ENCODE peak calls at places on chromosomes 6 and 20, in five cellular contexts. V is heart left ventricle, N is tibial artery, G is H1, I is left ventricle myocardium inferior. U is an unnamed sample. For H3K4me1, the result is how much of the 10 kb centered on the place peaks cover.

GRCh38 chr6:135936606-135937005 is 85.1 kb downstream of the PDE7B start:
- DNase-seq in G (no peak), N (no peak), I (no peak), V (no peak), U (no peak)

GRCh38 chr20:5065489-5066383 is 54.0 kb downstream of the PCNA start:
- DNase-seq in G (no peak), I (peak), V (peak), N (peak), U (peak)

GRCh38 chr20:57309544-57310115 is 20.0 kb upstream of the SPO11 start:
- DNase-seq in N (no peak), G (no peak), I (no peak), V (no peak), U (no peak)

GRCh38 chr6:21893778-21894177 is 300.2 kb downstream of the SOX4 start:
- DNase-seq in N (no peak), V (no peak), G (no peak), I (no peak), U (no peak)

GRCh38 chr6:2626381-2626780 is 124.3 kb downstream of the MYLK4 start:
- DNase-seq in I (no peak), G (no peak), N (no peak), V (no peak), U (no peak)

GRCh38 chr6:142612956-142613355 is 311.1 kb downstream of the ADGRG6 start:
- DNase-seq in N (no peak), V (no peak), I (no peak), G (no peak), U (no peak)

GRCh38 chr20:64077541-64077875 is 1.8 kb downstream of the RGS19 start:
- DNase-seq in G (no peak), I (no peak), V (no peak), N (no peak), U (no peak)

GRCh38 chr6:142751452-142751851 is 193.5 kb downstream of the HIVEP2 start:
- DNase-seq in N (no peak), I (no peak), V (no peak), G (no peak), U (no peak)

GRCh38 chr6:30480536-30481156 is 8.7 kb upstream of the HLA-E start:
- DNase-seq in G (no peak), N (no peak), I (no peak), V (no peak), U (no peak)

GRCh38 chr6:43945778-43946100 is 175.7 kb downstream of the VEGFA start:
- DNase-seq in G (no peak), N (no peak), I (no peak), V (no peak), U (no peak)

GRCh38 chr6:43943099-43943766 is 173.2 kb downstream of the VEGFA start:
- DNase-seq in N (peak), V (no peak), G (no peak), I (no peak), U (no peak)

GRCh38 chr6:43943781-43944250 is 173.8 kb downstream of the VEGFA start:
- DNase-seq in I (no peak), G (no peak), N (peak), V (no peak), U (no peak)

GRCh38 chr6:43946641-43947363 is 176.8 kb downstream of the VEGFA start:
- DNase-seq in V (no peak), I (no peak), G (no peak), N (no peak), U (no peak)

GRCh38 chr6:43944908-43945777 is 175.1 kb downstream of the VEGFA start:
- DNase-seq in G (no peak), I (no peak), N (no peak), V (no peak), U (no peak)
- H3K4me1 ChIP-seq in G (under half), I (under half), N (under half), V (under half), U (under half)

GRCh38 chr20:50374541-50375078 is 135.6 kb upstream of the PTPN1 start:
- DNase-seq in N (no peak), G (no peak), V (no peak), I (no peak), U (no peak)
- H3K27ac ChIP-seq in N (no peak), G (no peak), V (no peak), I (no peak), U (no peak)

GRCh38 chr6:36120979-36121706 is 9.2 kb upstream of the MAPK13 start:
- DNase-seq in N (peak), V (peak), G (no peak), I (peak), U (peak)

GRCh38 chr6:36119209-36119608 is 11.1 kb upstream of the MAPK13 start:
- DNase-seq in N (no peak), G (no peak), I (no peak), V (no peak), U (no peak)

GRCh38 chr6:36121752-36122494 is 8.4 kb upstream of the MAPK13 start:
- DNase-seq in N (peak), G (no peak), I (no peak), V (no peak), U (no peak)

GRCh38 chr6:36119927-36120477 is 10.3 kb upstream of the MAPK13 start:
- DNase-seq in N (no peak), I (no peak), V (no peak), G (no peak), U (no peak)

DNA sequence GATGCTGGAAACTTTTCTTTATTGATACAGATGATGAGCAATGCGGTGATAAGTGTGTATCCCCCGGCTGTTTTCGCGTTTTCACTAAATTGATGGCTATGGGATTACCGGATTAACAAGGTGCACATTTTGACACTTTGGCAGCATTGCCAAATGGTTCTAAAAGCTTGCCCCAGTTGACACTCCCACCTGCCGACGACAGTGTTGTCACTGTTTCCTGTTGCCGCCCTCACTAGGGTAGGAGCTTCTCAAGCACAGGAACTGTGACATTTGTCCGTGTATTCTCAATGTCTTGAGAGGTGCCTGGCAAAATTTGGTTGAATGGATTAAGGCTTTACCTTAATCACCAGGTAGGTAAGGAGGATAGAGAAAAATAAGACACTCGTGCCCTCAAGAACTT is 9.8 kb upstream of the MAPK13 start:
- DNase-seq in G (no peak), I (no peak), N (no peak), V (peak), U (no peak)
- H3K4me3 ChIP-seq in G (no peak), I (peak), N (no peak), V (no peak), U (no peak)

GRCh38 chr6:41543087-41543486 is 3.1 kb upstream of the FOXP4 start:
- DNase-seq in N (no peak), V (no peak), I (no peak), G (no peak), U (no peak)
- H3K4me1 ChIP-seq in N (under half), V (under half), I (under half), G (under half), U (under half)

DNA sequence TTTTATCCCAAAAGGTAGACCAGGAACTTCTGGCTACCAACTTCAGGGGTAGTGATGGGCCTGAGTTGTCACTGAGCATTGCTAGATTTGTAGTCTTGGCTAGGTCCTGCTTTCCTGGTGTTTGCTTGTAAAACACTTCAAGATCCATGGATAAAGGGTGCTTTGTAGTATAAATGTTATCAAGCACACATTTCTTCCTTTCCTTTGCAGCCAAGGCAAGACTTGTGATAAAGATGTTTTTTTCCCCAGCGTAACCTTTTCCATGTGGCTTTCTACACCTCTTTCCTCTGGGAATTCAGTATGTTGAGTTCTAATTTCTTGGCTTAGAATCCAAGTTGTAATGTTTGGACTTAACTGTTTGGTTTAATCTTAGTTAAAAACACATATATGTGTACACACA is 122.8 kb upstream of the CLDN20 start:
- DNase-seq in N (no peak), I (no peak), G (no peak), V (no peak), U (no peak)
- H3K27ac ChIP-seq in N (peak), I (no peak), G (no peak), V (no peak), U (no peak)

DNA sequence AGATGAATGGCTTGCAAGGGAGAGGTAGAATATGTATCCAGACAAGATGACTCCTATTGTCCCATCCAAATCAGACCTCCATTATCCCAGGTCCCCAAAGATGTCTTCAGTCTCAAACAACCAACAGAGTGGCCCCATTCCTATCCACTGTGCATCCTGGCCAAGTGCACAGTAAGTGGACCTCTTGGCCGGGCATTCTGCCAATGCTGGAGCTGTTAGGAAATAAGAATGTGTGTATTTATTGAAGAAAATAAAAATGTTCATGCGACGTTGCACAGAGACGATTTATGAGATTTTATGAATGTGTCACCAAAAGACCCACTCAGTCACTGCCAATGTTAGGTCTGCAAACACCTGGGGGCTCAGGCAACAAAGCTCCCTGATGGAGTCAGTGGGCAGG is 196.0 kb downstream of the MAFB start:
- DNase-seq in N (peak), G (no peak), I (peak), V (peak), U (peak)
- H3K4me3 ChIP-seq in N (no peak), G (no peak), I (no peak), V (no peak), U (no peak)

DNA sequence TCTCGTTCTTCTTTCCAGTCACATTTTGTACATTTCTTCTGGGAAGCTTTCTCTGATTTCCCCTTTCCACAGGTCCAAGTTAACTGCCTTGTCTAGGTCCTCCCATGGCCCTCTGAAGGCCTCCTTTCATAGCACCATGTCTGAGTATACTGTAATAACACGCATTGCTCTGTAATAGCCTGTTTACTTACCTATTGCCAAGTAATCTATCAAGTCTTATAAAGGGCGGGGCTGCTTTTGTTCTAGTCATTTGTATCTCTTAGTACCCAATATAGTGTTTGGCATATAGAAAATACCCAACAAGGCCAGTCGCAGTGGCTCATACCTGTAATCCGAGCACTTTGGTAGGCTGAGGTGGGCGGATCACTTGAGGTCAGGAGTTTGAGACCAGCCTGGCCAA is 17.9 kb downstream of the PTPN1 start:
- DNase-seq in N (no peak), V (no peak), I (no peak), G (no peak), U (no peak)
- H3K4me1 ChIP-seq in N (under half), V (half or more), I (half or more), G (under half), U (half or more)

GRCh38 chr6:158389188-158389919 is 77.1 kb downstream of the TULP4 start:
- DNase-seq in V (no peak), G (no peak), I (no peak), N (no peak), U (no peak)
- H3K27ac ChIP-seq in V (no peak), G (no peak), I (no peak), N (no peak), U (no peak)

U was measured in psoas muscle.